ENCODE peak calls at places on chromosome 9, in eight cellular contexts. F is neural progenitor cell, G is psoas muscle, N is fibroblast of lung, Y is stomach, C is fibroblast of pulmonary artery, L is fibroblast of the aortic adventitia, X is BJ. Z is an unnamed sample.

GRCh38 chr9:87567566-87567965 is 69.9 kb downstream of the DAPK1 start:
- DNase-seq in F (no peak), G (no peak), N (peak; percentile 36), Y (no peak), C (peak; percentile 61), L (peak; percentile 84), X (no peak), Z (no peak)

GRCh38 chr9:131289301-131290038 is at the start of gene PLPP7:
- DNase-seq in F (peak; percentile 69), G (peak; percentile 88), N (peak; percentile 64), Y (no peak), C (peak; percentile 56), L (peak; percentile 76), X (no peak), Z (no peak)

GRCh38 chr9:78539904-78540303 is 243.0 kb downstream of the PSAT1 start:
- DNase-seq in F (no peak), G (peak; percentile 64), N (peak; percentile 46), Y (no peak), C (peak; percentile 7), L (no peak), X (peak; percentile 73), Z (peak; percentile 83)

GRCh38 chr9:17600962-17601593 is 22.2 kb downstream of the SH3GL2 start:
- DNase-seq in F (no peak), G (no peak), N (peak; percentile 51), Y (no peak), C (peak; percentile 14), L (peak; percentile 7), X (peak; percentile 33), Z (no peak)

GRCh38 chr9:95506692-95507455 is 9.9 kb downstream of the PTCH1 start:
- DNase-seq in F (peak; percentile 68), G (peak; percentile 34), N (peak; percentile 61), Y (peak; percentile 54), C (peak; percentile 76), L (no peak), X (no peak), Z (no peak)

GRCh38 chr9:12516031-12516430 is 177.2 kb upstream of the TYRP1 start:
- DNase-seq in F (no peak), G (no peak), N (no peak), Y (no peak), C (no peak), L (no peak), X (no peak), Z (no peak)

GRCh38 chr9:127905788-127906191 is 6.4 kb upstream of the ST6GALNAC6 start:
- DNase-seq in F (no peak), G (no peak), N (no peak), Y (no peak), C (no peak), L (no peak), X (no peak), Z (no peak)

GRCh38 chr9:124392855-124393460 is 22.3 kb downstream of the PSMB7 start:
- DNase-seq in F (peak; percentile 74), G (no peak), N (peak; percentile 81), Y (no peak), C (peak; percentile 69), L (peak; percentile 96), X (peak; percentile 66), Z (peak; percentile 84)

GRCh38 chr9:89593776-89594427 is 10.9 kb upstream of the GADD45G start:
- DNase-seq in F (peak; percentile 81), G (peak; percentile 38), N (no peak), Y (peak; percentile 72), C (peak; percentile 46), L (peak; percentile 22), X (no peak), Z (no peak)

GRCh38 chr9:127139071-127139731 is 16.8 kb upstream of the ANGPTL2 start:
- DNase-seq in F (no peak), G (no peak), N (no peak), Y (peak; percentile 15), C (no peak), L (no peak), X (no peak), Z (no peak)

GRCh38 chr9:15837079-15837679 is 284.3 kb downstream of the CCDC171 start:
- DNase-seq in F (peak; percentile 69), G (no peak), N (peak; percentile 74), Y (no peak), C (peak; percentile 79), L (peak; percentile 79), X (no peak), Z (peak; percentile 15)

GRCh38 chr9:131593255-131593820 is 48.0 kb downstream of the PRRT1B start:
- DNase-seq in F (no peak), G (no peak), N (peak; percentile 26), Y (no peak), C (no peak), L (no peak), X (no peak), Z (no peak)

GRCh38 chr9:137426018-137426681 is 3.0 kb downstream of the NOXA1 start:
- DNase-seq in F (no peak), G (peak; percentile 13), N (no peak), Y (no peak), C (no peak), L (no peak), X (no peak), Z (no peak)

GRCh38 chr9:72442212-72442607 is 77.2 kb upstream of the ZFAND5 start:
- DNase-seq in F (no peak), G (no peak), N (peak; percentile 53), Y (no peak), C (peak; percentile 81), L (peak; percentile 88), X (peak; percentile 68), Z (peak; percentile 82)

GRCh38 chr9:13728917-13729811 is 449.7 kb upstream of the MPDZ start:
- DNase-seq in F (no peak), G (peak; percentile 23), N (peak; percentile 53), Y (no peak), C (peak; percentile 75), L (peak; percentile 68), X (no peak), Z (peak; percentile 85)

GRCh38 chr9:16191691-16192402 is 639.0 kb downstream of the CCDC171 start:
- DNase-seq in F (peak; percentile 88), G (peak; percentile 80), N (peak; percentile 89), Y (peak; percentile 79), C (peak; percentile 90), L (peak; percentile 96), X (no peak), Z (no peak)

GRCh38 chr9:32378496-32378895 is 5.9 kb upstream of the ACO1 start:
- DNase-seq in F (peak; percentile 79), G (no peak), N (peak; percentile 86), Y (no peak), C (peak; percentile 86), L (peak; percentile 85), X (no peak), Z (no peak)

GRCh38 chr9:124659099-124659659 is 111.9 kb downstream of the NR6A1 start:
- DNase-seq in F (peak; percentile 91), G (peak; percentile 82), N (peak; percentile 88), Y (peak; percentile 53), C (peak; percentile 95), L (peak; percentile 96), X (peak; percentile 93), Z (peak; percentile 54)

GRCh38 chr9:106677374-106677773 is 185.6 kb upstream of the ZNF462 start:
- DNase-seq in F (no peak), G (no peak), N (no peak), Y (no peak), C (no peak), L (no peak), X (no peak), Z (no peak)

GRCh38 chr9:99660191-99660636 is 161.5 kb upstream of the NR4A3 start:
- DNase-seq in F (no peak), G (no peak), N (no peak), Y (no peak), C (no peak), L (no peak), X (no peak), Z (no peak)

GRCh38 chr9:137423810-137424291 is 658 bp downstream of the NOXA1 start:
- DNase-seq in F (no peak), G (peak; percentile 52), N (no peak), Y (peak; percentile 71), C (no peak), L (no peak), X (no peak), Z (no peak)

GRCh38 chr9:127224883-127225739 is 39.5 kb upstream of the GARNL3 start:
- DNase-seq in F (peak; percentile 99), G (peak; percentile 98), N (peak; percentile 91), Y (peak; percentile 99), C (peak; percentile 89), L (peak; percentile 74), X (no peak), Z (no peak)

GRCh38 chr9:97220894-97221477 is 86.5 kb upstream of the CCDC180 start:
- DNase-seq in F (peak; percentile 46), G (no peak), N (no peak), Y (no peak), C (no peak), L (no peak), X (no peak), Z (no peak)

DNA sequence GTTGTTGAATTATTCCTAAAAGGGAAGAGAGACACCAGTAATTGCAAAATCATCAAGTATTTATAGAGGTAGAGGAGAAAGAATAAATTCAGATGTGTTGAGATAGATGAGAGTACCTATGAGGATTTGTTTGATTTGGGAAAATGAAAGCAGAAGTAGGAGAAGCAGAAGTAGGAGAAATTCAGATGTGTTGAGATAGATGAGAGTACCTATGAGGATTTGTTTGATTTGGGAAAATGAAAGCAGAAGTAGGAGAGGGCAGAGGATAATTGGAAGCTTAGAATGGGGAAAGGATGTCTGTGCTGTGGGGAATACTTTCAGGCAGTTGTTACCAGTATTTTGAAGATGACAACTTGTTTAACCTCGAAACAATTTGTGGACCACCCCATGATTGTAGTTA is 35.1 kb upstream of the ZCCHC7 start:
- DNase-seq in F (no peak), G (no peak), N (no peak), Y (no peak), C (no peak), L (no peak), X (no peak), Z (no peak)
- H3K4me3 ChIP-seq in F (no peak overlapping the region), G (no peak overlapping the region), N (no peak overlapping the region), Y (no peak overlapping the region), C (no peak overlapping the region), L (no peak overlapping the region), X (no peak overlapping the region), Z (no peak overlapping the region)

DNA sequence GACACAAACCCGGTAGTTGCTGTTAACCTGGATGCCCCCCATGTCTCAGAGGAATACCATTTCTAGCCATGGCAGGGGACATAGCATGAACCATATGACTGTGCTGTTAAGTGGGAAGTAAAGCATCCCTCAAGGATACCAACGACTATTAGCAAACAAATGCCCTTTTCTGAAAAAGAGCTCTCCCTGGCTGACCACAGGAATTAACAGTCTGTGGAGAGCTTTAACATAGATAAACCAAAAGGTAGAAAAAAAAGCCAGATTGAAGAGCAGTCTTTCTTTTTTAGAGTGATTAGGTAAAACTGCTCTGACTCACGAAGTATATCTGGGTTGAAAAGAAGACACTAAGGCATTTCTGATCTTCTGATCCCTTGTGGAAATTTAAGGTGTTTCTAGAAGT is 532.7 kb upstream of the DMAC1 start:
- DNase-seq in F (no peak), G (no peak), N (no peak), Y (no peak), C (no peak), L (no peak), X (no peak), Z (no peak)
- TF ChIP-seq CTCF in F (no peak), G (no peak), N (no peak), Y (no peak), C (no peak), L (no peak), X (no peak), Z (no peak)

GRCh38 chr9:69325409-69326212 is 596 bp downstream of the ENTREP1 start:
- DNase-seq in F (peak; percentile 64), G (peak; percentile 19), N (no peak), Y (peak; percentile 45), C (no peak), L (no peak), X (no peak), Z (no peak)
- H3K4me3 ChIP-seq in F (peak overlapping the region; percentile 77), G (peak overlapping the region; percentile 83), N (no peak overlapping the region), Y (peak overlapping the region; percentile 55), C (peak overlapping the region; percentile 24), L (peak overlapping the region; percentile 47), X (no peak overlapping the region), Z (peak overlapping the region; percentile 61)

GRCh38 chr9:98364042-98364441 is 108.6 kb upstream of the TBC1D2 start:
- DNase-seq in F (no peak), G (no peak), N (no peak), Y (no peak), C (no peak), L (no peak), X (no peak), Z (no peak)
- TF ChIP-seq CTCF in F (no peak), G (no peak), N (no peak), Y (no peak), C (no peak), L (no peak), X (no peak), Z (no peak)